ENCODE peak calls at places on chromosomes 3 and 15, in five cellular contexts. One of them, this sample, is unnamed.

GRCh38 chr3:102745881-102746280 is 311.1 kb downstream of the ZPLD1 start:
- DNase-seq in RKO: peak; percentile 44
- DNase-seq in effector memory CD4-positive, alpha-beta T cell: no peak
- DNase-seq in SJCRH30: no peak
- DNase-seq in NCI-H1694 treated with DMSO at 0.1 percent for 48 hours: no peak
- DNase-seq in this sample: no peak

GRCh38 chr15:40108061-40108854 is 421 bp downstream of the BMF start:
- DNase-seq in RKO: no peak
- DNase-seq in effector memory CD4-positive, alpha-beta T cell: no peak
- DNase-seq in SJCRH30: peak; percentile 59
- DNase-seq in NCI-H1694 treated with DMSO at 0.1 percent for 48 hours: no peak
- DNase-seq in this sample: no peak

GRCh38 chr3:50656417-50657195 is 18.1 kb upstream of the DOCK3 start:
- DNase-seq in RKO: no peak
- DNase-seq in effector memory CD4-positive, alpha-beta T cell: no peak
- DNase-seq in SJCRH30: no peak
- DNase-seq in NCI-H1694 treated with DMSO at 0.1 percent for 48 hours: no peak
- DNase-seq in this sample: no peak

GRCh38 chr3:62587579-62588031 is 214.3 kb upstream of the FEZF2 start:
- DNase-seq in RKO: peak; percentile 73
- DNase-seq in effector memory CD4-positive, alpha-beta T cell: no peak
- DNase-seq in SJCRH30: no peak
- DNase-seq in NCI-H1694 treated with DMSO at 0.1 percent for 48 hours: no peak
- DNase-seq in this sample: no peak

GRCh38 chr15:57878573-57878972 is 172.1 kb downstream of the POLR2M start:
- DNase-seq in RKO: no peak
- DNase-seq in effector memory CD4-positive, alpha-beta T cell: no peak
- DNase-seq in SJCRH30: no peak
- DNase-seq in NCI-H1694 treated with DMSO at 0.1 percent for 48 hours: no peak
- DNase-seq in this sample: no peak

GRCh38 chr3:1600206-1600605 is 498.5 kb upstream of the CNTN4 start:
- DNase-seq in RKO: no peak
- DNase-seq in effector memory CD4-positive, alpha-beta T cell: no peak
- DNase-seq in SJCRH30: no peak
- DNase-seq in NCI-H1694 treated with DMSO at 0.1 percent for 48 hours: no peak
- DNase-seq in this sample: no peak

GRCh38 chr3:72997421-72997961 is 880 bp downstream of the PPP4R2 start:
- DNase-seq in RKO: peak; percentile 86
- DNase-seq in effector memory CD4-positive, alpha-beta T cell: no peak
- DNase-seq in SJCRH30: peak; percentile 4
- DNase-seq in NCI-H1694 treated with DMSO at 0.1 percent for 48 hours: peak; percentile 10
- DNase-seq in this sample: no peak

GRCh38 chr15:53310709-53311108 is 448.8 kb downstream of the WDR72 start:
- DNase-seq in RKO: no peak
- DNase-seq in effector memory CD4-positive, alpha-beta T cell: no peak
- DNase-seq in SJCRH30: no peak
- DNase-seq in NCI-H1694 treated with DMSO at 0.1 percent for 48 hours: no peak
- DNase-seq in this sample: no peak

GRCh38 chr15:55894406-55894965 is 98.9 kb downstream of the NEDD4 start:
- DNase-seq in RKO: no peak
- DNase-seq in effector memory CD4-positive, alpha-beta T cell: no peak
- DNase-seq in SJCRH30: no peak
- DNase-seq in NCI-H1694 treated with DMSO at 0.1 percent for 48 hours: no peak
- DNase-seq in this sample: no peak

GRCh38 chr15:68619303-68619698 is 40.5 kb downstream of the CORO2B start:
- DNase-seq in RKO: no peak
- DNase-seq in effector memory CD4-positive, alpha-beta T cell: no peak
- DNase-seq in SJCRH30: no peak
- DNase-seq in NCI-H1694 treated with DMSO at 0.1 percent for 48 hours: no peak
- DNase-seq in this sample: no peak

GRCh38 chr3:148309390-148310035 is 388.2 kb upstream of the AGTR1 start:
- DNase-seq in RKO: peak; percentile 56
- DNase-seq in effector memory CD4-positive, alpha-beta T cell: no peak
- DNase-seq in SJCRH30: peak; percentile 39
- DNase-seq in NCI-H1694 treated with DMSO at 0.1 percent for 48 hours: peak; percentile 17
- DNase-seq in this sample: no peak

GRCh38 chr15:90570643-90571042 is 40.9 kb downstream of the CRTC3 start:
- DNase-seq in RKO: no peak
- DNase-seq in effector memory CD4-positive, alpha-beta T cell: no peak
- DNase-seq in SJCRH30: no peak
- DNase-seq in NCI-H1694 treated with DMSO at 0.1 percent for 48 hours: no peak
- DNase-seq in this sample: no peak

GRCh38 chr15:60701261-60702019 is 222.5 kb upstream of the ICE2 start:
- DNase-seq in RKO: no peak
- DNase-seq in effector memory CD4-positive, alpha-beta T cell: no peak
- DNase-seq in SJCRH30: no peak
- DNase-seq in NCI-H1694 treated with DMSO at 0.1 percent for 48 hours: no peak
- DNase-seq in this sample: no peak

GRCh38 chr15:51281368-51281967 is 56.9 kb downstream of the CYP19A1 start:
- DNase-seq in RKO: peak; percentile 32
- DNase-seq in effector memory CD4-positive, alpha-beta T cell: no peak
- DNase-seq in SJCRH30: peak; percentile 68
- DNase-seq in NCI-H1694 treated with DMSO at 0.1 percent for 48 hours: peak; percentile 8
- DNase-seq in this sample: peak; percentile 39

GRCh38 chr3:180594631-180595348 is 7.2 kb upstream of the TTC14 start:
- DNase-seq in RKO: peak; percentile 60
- DNase-seq in effector memory CD4-positive, alpha-beta T cell: no peak
- DNase-seq in SJCRH30: no peak
- DNase-seq in NCI-H1694 treated with DMSO at 0.1 percent for 48 hours: peak; percentile 33
- DNase-seq in this sample: no peak

GRCh38 chr3:183560607-183561006 is 5.1 kb upstream of the KLHL6 start:
- DNase-seq in RKO: peak; percentile 4
- DNase-seq in effector memory CD4-positive, alpha-beta T cell: no peak
- DNase-seq in SJCRH30: no peak
- DNase-seq in NCI-H1694 treated with DMSO at 0.1 percent for 48 hours: no peak
- DNase-seq in this sample: no peak

GRCh38 chr3:14890470-14890869 is 56.9 kb upstream of the NR2C2 start:
- DNase-seq in RKO: peak; percentile 20
- DNase-seq in effector memory CD4-positive, alpha-beta T cell: no peak
- DNase-seq in SJCRH30: no peak
- DNase-seq in NCI-H1694 treated with DMSO at 0.1 percent for 48 hours: no peak
- DNase-seq in this sample: no peak

GRCh38 chr3:52811452-52812011 is 16.9 kb downstream of the ITIH3 start:
- DNase-seq in RKO: no peak
- DNase-seq in effector memory CD4-positive, alpha-beta T cell: no peak
- DNase-seq in SJCRH30: no peak
- DNase-seq in NCI-H1694 treated with DMSO at 0.1 percent for 48 hours: no peak
- DNase-seq in this sample: no peak

GRCh38 chr3:127457094-127457475 is 133.4 kb downstream of the TPRA1 start:
- DNase-seq in RKO: peak; percentile 88
- DNase-seq in effector memory CD4-positive, alpha-beta T cell: no peak
- DNase-seq in SJCRH30: no peak
- DNase-seq in NCI-H1694 treated with DMSO at 0.1 percent for 48 hours: no peak
- DNase-seq in this sample: peak; percentile 69

GRCh38 chr3:25429960-25430941 is 2.2 kb downstream of the RARB start:
- DNase-seq in RKO: no peak
- DNase-seq in effector memory CD4-positive, alpha-beta T cell: no peak
- DNase-seq in SJCRH30: no peak
- DNase-seq in NCI-H1694 treated with DMSO at 0.1 percent for 48 hours: no peak
- DNase-seq in this sample: no peak

GRCh38 chr3:174325834-174326705 is 533.1 kb upstream of the NAALADL2 start:
- DNase-seq in RKO: no peak
- DNase-seq in effector memory CD4-positive, alpha-beta T cell: no peak
- DNase-seq in SJCRH30: no peak
- DNase-seq in NCI-H1694 treated with DMSO at 0.1 percent for 48 hours: no peak
- DNase-seq in this sample: no peak

GRCh38 chr3:49213998-49214397 is 42.6 kb downstream of the KLHDC8B start:
- DNase-seq in RKO: no peak
- DNase-seq in effector memory CD4-positive, alpha-beta T cell: no peak
- DNase-seq in SJCRH30: no peak
- DNase-seq in NCI-H1694 treated with DMSO at 0.1 percent for 48 hours: no peak
- DNase-seq in this sample: no peak

GRCh38 chr3:126129408-126129891 is 45.5 kb upstream of the SLC41A3 start:
- DNase-seq in RKO: no peak
- DNase-seq in effector memory CD4-positive, alpha-beta T cell: no peak
- DNase-seq in SJCRH30: peak; percentile 1
- DNase-seq in NCI-H1694 treated with DMSO at 0.1 percent for 48 hours: no peak
- DNase-seq in this sample: no peak

GRCh38 chr3:159787191-159787590 is 201.4 kb upstream of the IL12A start:
- DNase-seq in RKO: peak; percentile 27
- DNase-seq in effector memory CD4-positive, alpha-beta T cell: no peak
- DNase-seq in SJCRH30: peak; percentile 18
- DNase-seq in NCI-H1694 treated with DMSO at 0.1 percent for 48 hours: no peak
- DNase-seq in this sample: no peak

GRCh38 chr3:72739521-72740466 is 108.5 kb downstream of the SHQ1 start:
- DNase-seq in RKO: no peak
- DNase-seq in effector memory CD4-positive, alpha-beta T cell: no peak
- DNase-seq in SJCRH30: no peak
- DNase-seq in NCI-H1694 treated with DMSO at 0.1 percent for 48 hours: no peak
- DNase-seq in this sample: no peak

GRCh38 chr3:100042144-100042543 is 72.2 kb downstream of the FILIP1L start:
- DNase-seq in RKO: peak; percentile 20
- DNase-seq in effector memory CD4-positive, alpha-beta T cell: no peak
- DNase-seq in SJCRH30: no peak
- DNase-seq in NCI-H1694 treated with DMSO at 0.1 percent for 48 hours: no peak
- DNase-seq in this sample: no peak